ENCODE peak calls at places on chromosomes 13 and 19, in seven cellular contexts. One of them, this sample, is unnamed.

GRCh38 chr19:2270572-2271515 is 11.1 kb downstream of the PEAK3 start:
- DNase-seq in AG09309: no peak
- DNase-seq in endothelial cell: peak
- DNase-seq in OCI-LY7: peak
- DNase-seq in cardiac muscle cell: peak
- DNase-seq in adrenal gland: peak
- DNase-seq in astrocyte of the spinal cord: peak
- DNase-seq in this sample: peak

GRCh38 chr13:59422646-59423045 is 741.1 kb downstream of the DIAPH3 start:
- DNase-seq in AG09309: no peak
- DNase-seq in endothelial cell: no peak
- DNase-seq in OCI-LY7: no peak
- DNase-seq in cardiac muscle cell: no peak
- DNase-seq in adrenal gland: no peak
- DNase-seq in astrocyte of the spinal cord: no peak
- DNase-seq in this sample: no peak

GRCh38 chr13:92769064-92769463 is 457.5 kb upstream of the GPC6 start:
- DNase-seq in AG09309: no peak
- DNase-seq in endothelial cell: no peak
- DNase-seq in OCI-LY7: no peak
- DNase-seq in cardiac muscle cell: peak
- DNase-seq in adrenal gland: no peak
- DNase-seq in astrocyte of the spinal cord: no peak
- DNase-seq in this sample: no peak

GRCh38 chr19:46408611-46409039 is 4.7 kb downstream of the CCDC8 start:
- DNase-seq in AG09309: no peak
- DNase-seq in endothelial cell: no peak
- DNase-seq in OCI-LY7: no peak
- DNase-seq in cardiac muscle cell: peak
- DNase-seq in adrenal gland: peak
- DNase-seq in astrocyte of the spinal cord: peak
- DNase-seq in this sample: no peak

GRCh38 chr19:40693896-40694295 is 3.4 kb upstream of the NUMBL start:
- DNase-seq in AG09309: no peak
- DNase-seq in endothelial cell: no peak
- DNase-seq in OCI-LY7: no peak
- DNase-seq in cardiac muscle cell: no peak
- DNase-seq in adrenal gland: no peak
- DNase-seq in astrocyte of the spinal cord: no peak
- DNase-seq in this sample: no peak

GRCh38 chr19:31223805-31224534 is 125.3 kb downstream of the TSHZ3 start:
- DNase-seq in AG09309: peak
- DNase-seq in endothelial cell: no peak
- DNase-seq in OCI-LY7: no peak
- DNase-seq in cardiac muscle cell: peak
- DNase-seq in adrenal gland: no peak
- DNase-seq in astrocyte of the spinal cord: peak
- DNase-seq in this sample: no peak

GRCh38 chr13:40120288-40120687 is 464.8 kb downstream of the COG6 start:
- DNase-seq in AG09309: peak
- DNase-seq in endothelial cell: no peak
- DNase-seq in OCI-LY7: no peak
- DNase-seq in cardiac muscle cell: peak
- DNase-seq in adrenal gland: no peak
- DNase-seq in astrocyte of the spinal cord: no peak
- DNase-seq in this sample: no peak

GRCh38 chr13:111480976-111481375 is 160.5 kb downstream of the TEX29 start:
- DNase-seq in AG09309: no peak
- DNase-seq in endothelial cell: no peak
- DNase-seq in OCI-LY7: no peak
- DNase-seq in cardiac muscle cell: no peak
- DNase-seq in adrenal gland: no peak
- DNase-seq in astrocyte of the spinal cord: no peak
- DNase-seq in this sample: no peak

GRCh38 chr13:44117351-44117750 is 237.6 kb downstream of the LACC1 start:
- DNase-seq in AG09309: no peak
- DNase-seq in endothelial cell: no peak
- DNase-seq in OCI-LY7: peak
- DNase-seq in cardiac muscle cell: peak
- DNase-seq in adrenal gland: no peak
- DNase-seq in astrocyte of the spinal cord: peak
- DNase-seq in this sample: no peak

GRCh38 chr13:29465741-29466293 is 129.7 kb downstream of the SLC7A1 start:
- DNase-seq in AG09309: no peak
- DNase-seq in endothelial cell: no peak
- DNase-seq in OCI-LY7: no peak
- DNase-seq in cardiac muscle cell: peak
- DNase-seq in adrenal gland: peak
- DNase-seq in astrocyte of the spinal cord: peak
- DNase-seq in this sample: no peak

GRCh38 chr13:66313408-66313807 is 916.7 kb downstream of the PCDH9 start:
- DNase-seq in AG09309: no peak
- DNase-seq in endothelial cell: no peak
- DNase-seq in OCI-LY7: no peak
- DNase-seq in cardiac muscle cell: peak
- DNase-seq in adrenal gland: no peak
- DNase-seq in astrocyte of the spinal cord: peak
- DNase-seq in this sample: no peak

GRCh38 chr13:45512148-45512498 is 47.4 kb downstream of the COG3 start:
- DNase-seq in AG09309: no peak
- DNase-seq in endothelial cell: no peak
- DNase-seq in OCI-LY7: no peak
- DNase-seq in cardiac muscle cell: no peak
- DNase-seq in adrenal gland: no peak
- DNase-seq in astrocyte of the spinal cord: no peak
- DNase-seq in this sample: no peak

GRCh38 chr19:45164577-45165335 is 4.0 kb upstream of the NKPD1 start:
- DNase-seq in AG09309: no peak
- DNase-seq in endothelial cell: no peak
- DNase-seq in OCI-LY7: peak
- DNase-seq in cardiac muscle cell: peak
- DNase-seq in adrenal gland: peak
- DNase-seq in astrocyte of the spinal cord: peak
- DNase-seq in this sample: peak

GRCh38 chr13:60572003-60572792 is 175.2 kb downstream of the TDRD3 start:
- DNase-seq in AG09309: peak
- DNase-seq in endothelial cell: no peak
- DNase-seq in OCI-LY7: no peak
- DNase-seq in cardiac muscle cell: peak
- DNase-seq in adrenal gland: peak
- DNase-seq in astrocyte of the spinal cord: peak
- DNase-seq in this sample: no peak

GRCh38 chr19:52453324-52454094 is at the start of gene ZNF578:
- DNase-seq in AG09309: peak
- DNase-seq in endothelial cell: no peak
- DNase-seq in OCI-LY7: no peak
- DNase-seq in cardiac muscle cell: peak
- DNase-seq in adrenal gland: peak
- DNase-seq in astrocyte of the spinal cord: peak
- DNase-seq in this sample: peak

GRCh38 chr19:14412436-14413071 is 6.6 kb downstream of the DDX39A start:
- DNase-seq in AG09309: no peak
- DNase-seq in endothelial cell: no peak
- DNase-seq in OCI-LY7: no peak
- DNase-seq in cardiac muscle cell: no peak
- DNase-seq in adrenal gland: no peak
- DNase-seq in astrocyte of the spinal cord: no peak
- DNase-seq in this sample: no peak

GRCh38 chr19:40273469-40274360 is 11.4 kb downstream of the AKT2 start:
- DNase-seq in AG09309: no peak
- DNase-seq in endothelial cell: no peak
- DNase-seq in OCI-LY7: no peak
- DNase-seq in cardiac muscle cell: no peak
- DNase-seq in adrenal gland: peak
- DNase-seq in astrocyte of the spinal cord: no peak
- DNase-seq in this sample: no peak

GRCh38 chr19:49555600-49556411 is 24.6 kb downstream of the NOSIP start:
- DNase-seq in AG09309: no peak
- DNase-seq in endothelial cell: peak
- DNase-seq in OCI-LY7: peak
- DNase-seq in cardiac muscle cell: peak
- DNase-seq in adrenal gland: peak
- DNase-seq in astrocyte of the spinal cord: peak
- DNase-seq in this sample: peak

GRCh38 chr19:41426952-41427646 is at the start of gene B3GNT8:
- DNase-seq in AG09309: no peak
- DNase-seq in endothelial cell: peak
- DNase-seq in OCI-LY7: no peak
- DNase-seq in cardiac muscle cell: peak
- DNase-seq in adrenal gland: peak
- DNase-seq in astrocyte of the spinal cord: peak
- DNase-seq in this sample: peak

GRCh38 chr13:61664821-61665705 is 249.4 kb upstream of the PCDH20 start:
- DNase-seq in AG09309: no peak
- DNase-seq in endothelial cell: no peak
- DNase-seq in OCI-LY7: no peak
- DNase-seq in cardiac muscle cell: peak
- DNase-seq in adrenal gland: peak
- DNase-seq in astrocyte of the spinal cord: peak
- DNase-seq in this sample: no peak

GRCh38 chr13:37534181-37534580 is 64.4 kb downstream of the POSTN start:
- DNase-seq in AG09309: peak
- DNase-seq in endothelial cell: no peak
- DNase-seq in OCI-LY7: no peak
- DNase-seq in cardiac muscle cell: peak
- DNase-seq in adrenal gland: no peak
- DNase-seq in astrocyte of the spinal cord: peak
- DNase-seq in this sample: no peak

DNA sequence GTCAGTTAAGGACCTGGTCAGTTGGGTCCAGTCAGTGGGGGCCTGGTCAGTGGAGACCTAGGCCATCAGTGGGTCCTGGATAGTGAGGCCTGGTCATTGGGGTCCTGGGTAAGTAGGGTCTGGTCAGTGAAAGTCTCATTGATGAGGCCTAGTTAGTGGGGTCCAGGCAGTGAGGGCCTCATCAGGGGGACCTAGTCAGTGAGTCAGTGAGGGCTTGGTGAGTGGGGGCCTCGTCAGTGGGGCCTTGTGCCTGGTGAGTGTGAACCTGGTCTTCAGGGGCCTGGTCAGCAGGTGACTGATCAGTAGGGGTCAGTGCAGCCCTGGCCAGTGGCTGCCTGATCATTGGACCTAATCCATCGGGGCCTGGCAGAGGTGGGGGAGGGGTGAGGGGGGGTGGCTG is 42.6 kb upstream of the TPM4 start:
- DNase-seq in AG09309: no peak
- DNase-seq in endothelial cell: no peak
- DNase-seq in OCI-LY7: no peak
- DNase-seq in cardiac muscle cell: no peak
- DNase-seq in adrenal gland: no peak
- DNase-seq in astrocyte of the spinal cord: no peak
- DNase-seq in this sample: no peak
- TF ChIP-seq CTCF in AG09309: no peak
- TF ChIP-seq CTCF in endothelial cell: no peak
- TF ChIP-seq CTCF in OCI-LY7: no peak
- TF ChIP-seq CTCF in cardiac muscle cell: no peak
- TF ChIP-seq CTCF in adrenal gland: no peak
- TF ChIP-seq CTCF in astrocyte of the spinal cord: no peak
- TF ChIP-seq CTCF in this sample: no peak

DNA sequence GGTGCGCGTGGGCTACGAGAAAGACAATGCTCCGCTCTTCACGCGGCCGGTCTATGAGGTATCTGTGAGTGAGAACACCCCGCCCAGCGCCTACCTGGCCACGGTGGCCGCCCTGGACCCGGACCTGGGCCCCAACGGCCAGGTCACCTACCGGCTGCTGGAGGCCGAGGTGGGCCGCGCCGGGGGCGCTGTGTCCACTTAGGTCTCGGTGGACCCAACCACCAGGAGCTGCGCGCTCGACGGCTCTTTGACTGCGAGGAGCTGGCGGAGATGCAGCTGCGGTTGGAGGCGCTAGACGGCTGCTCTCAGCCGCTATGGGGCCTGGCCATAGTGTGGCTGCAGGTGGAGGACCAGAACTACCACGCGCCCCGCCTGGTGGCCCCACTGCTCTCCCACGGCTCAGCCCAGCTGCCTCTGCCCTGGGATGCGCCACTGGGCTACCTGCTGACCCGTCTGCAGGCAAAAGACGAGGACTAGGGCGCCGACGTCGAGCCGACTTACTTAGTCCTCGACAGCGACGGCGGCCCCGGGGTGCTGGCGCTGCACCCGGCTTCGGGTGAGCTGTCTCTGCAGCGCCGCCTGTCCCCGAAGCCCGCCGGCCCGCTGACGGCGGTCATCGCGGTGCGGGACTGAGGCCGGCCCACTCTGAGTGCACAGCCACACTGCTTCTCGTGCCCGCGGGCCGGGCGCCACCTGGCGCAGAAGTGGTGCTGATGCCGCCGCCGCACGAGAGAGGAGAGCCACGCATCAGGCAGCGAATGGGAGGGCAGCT is 173.0 kb downstream of the OLFM4 start:
- DNase-seq in AG09309: no peak
- DNase-seq in endothelial cell: peak
- DNase-seq in OCI-LY7: no peak
- DNase-seq in cardiac muscle cell: peak
- DNase-seq in adrenal gland: no peak
- DNase-seq in astrocyte of the spinal cord: no peak
- DNase-seq in this sample: no peak
- TF ChIP-seq CTCF in AG09309: no peak
- TF ChIP-seq CTCF in endothelial cell: peak
- TF ChIP-seq CTCF in OCI-LY7: no peak
- TF ChIP-seq CTCF in cardiac muscle cell: peak
- TF ChIP-seq CTCF in adrenal gland: no peak
- TF ChIP-seq CTCF in astrocyte of the spinal cord: no peak
- TF ChIP-seq CTCF in this sample: peak

DNA sequence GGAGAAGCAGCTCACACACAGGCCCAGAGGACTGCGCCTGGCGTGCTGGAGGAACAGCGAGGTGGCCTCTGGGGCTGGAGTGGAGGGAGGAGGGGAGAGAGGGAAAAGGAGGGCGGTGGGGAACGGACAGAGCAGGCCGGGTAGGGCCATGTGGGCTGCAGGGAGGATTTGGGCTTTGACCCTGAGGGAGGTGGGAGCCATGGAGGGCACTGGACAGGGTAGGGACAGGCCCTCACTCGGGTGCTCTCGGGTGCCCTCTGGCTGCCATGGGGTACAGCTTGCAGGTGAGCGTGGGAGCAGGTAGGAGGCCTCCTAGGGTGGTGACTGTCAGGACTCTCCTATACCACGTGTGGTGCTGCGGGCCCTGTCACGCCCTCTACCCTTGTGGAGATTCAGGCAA is 22.8 kb downstream of the PLIN4 start:
- DNase-seq in AG09309: no peak
- DNase-seq in endothelial cell: no peak
- DNase-seq in OCI-LY7: peak
- DNase-seq in cardiac muscle cell: no peak
- DNase-seq in adrenal gland: no peak
- DNase-seq in astrocyte of the spinal cord: no peak
- DNase-seq in this sample: no peak
- TF ChIP-seq CTCF in AG09309: peak
- TF ChIP-seq CTCF in endothelial cell: no peak
- TF ChIP-seq CTCF in OCI-LY7: peak
- TF ChIP-seq CTCF in cardiac muscle cell: no peak
- TF ChIP-seq CTCF in adrenal gland: no peak
- TF ChIP-seq CTCF in astrocyte of the spinal cord: peak
- TF ChIP-seq CTCF in this sample: no peak

DNA sequence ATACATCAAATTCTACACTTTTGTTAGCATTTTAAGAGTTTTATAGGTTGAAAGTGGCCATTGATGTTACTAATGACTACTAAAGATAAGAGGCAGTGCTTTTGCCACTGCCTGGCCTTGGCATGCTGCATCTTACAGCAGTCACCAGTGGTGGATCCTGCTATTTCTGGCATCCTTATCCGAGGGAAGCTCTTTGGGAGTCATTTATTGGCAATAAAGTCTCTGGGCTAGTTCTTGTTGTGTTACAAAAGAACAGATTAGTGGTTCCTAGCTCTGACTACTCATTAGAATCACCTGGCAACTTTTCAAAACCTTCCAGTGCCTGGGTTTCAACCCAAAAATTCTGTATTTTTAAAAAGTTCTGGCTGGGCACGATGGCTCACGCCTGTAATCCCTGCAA is 94.5 kb downstream of the ZMYM2 start:
- DNase-seq in AG09309: peak
- DNase-seq in endothelial cell: no peak
- DNase-seq in OCI-LY7: no peak
- DNase-seq in cardiac muscle cell: peak
- DNase-seq in adrenal gland: peak
- DNase-seq in astrocyte of the spinal cord: no peak
- DNase-seq in this sample: no peak
- TF ChIP-seq CTCF in AG09309: no peak
- TF ChIP-seq CTCF in endothelial cell: no peak
- TF ChIP-seq CTCF in OCI-LY7: no peak
- TF ChIP-seq CTCF in cardiac muscle cell: no peak
- TF ChIP-seq CTCF in adrenal gland: no peak
- TF ChIP-seq CTCF in astrocyte of the spinal cord: no peak
- TF ChIP-seq CTCF in this sample: no peak

This sample was measured in activated CD8-positive, alpha-beta T cell treated with anti-CD3 and anti-CD28 coated beads for 36 hours.